ENCODE peak calls at places on chromosomes 16 and 17, in seven cellular contexts. D is B cell, X is cardiac fibroblast, J is uterus, M is GM12865, H is AG10803, A is mesothelial cell of epicardium. E is an unnamed sample.

GRCh38 chr17:43014946-43015519 is 7.2 kb downstream of the VAT1 start:
- DNase-seq in D (no peak), X (no peak), J (no peak), M (no peak), H (no peak), A (no peak), E (no peak)

GRCh38 chr16:27236635-27237228 is 31.8 kb downstream of the NSMCE1 start:
- DNase-seq in D (no peak), X (no peak), J (no peak), M (no peak), H (no peak), A (no peak), E (no peak)

GRCh38 chr17:41836550-41837196 is 641 bp upstream of the NT5C3B start:
- DNase-seq in D (no peak), X (no peak), J (no peak), M (no peak), H (no peak), A (no peak), E (no peak)

GRCh38 chr16:1941924-1942809 is 832 bp downstream of the MSRB1 start:
- DNase-seq in D (no peak), X (peak), J (no peak), M (no peak), H (peak), A (no peak), E (no peak)

GRCh38 chr17:7459961-7460545 is 15.2 kb downstream of the CHRNB1 start:
- DNase-seq in D (no peak), X (no peak), J (no peak), M (no peak), H (no peak), A (no peak), E (no peak)

GRCh38 chr17:410674-411401 is 58.2 kb upstream of the RPH3AL start:
- DNase-seq in D (no peak), X (peak), J (peak), M (peak), H (peak), A (peak), E (no peak)

GRCh38 chr17:43171761-43172487 is 910 bp downstream of the NBR1 start:
- DNase-seq in D (no peak), X (peak), J (no peak), M (peak), H (peak), A (no peak), E (no peak)

GRCh38 chr16:4200000-4200780 is 41.7 kb downstream of the SRL start:
- DNase-seq in D (peak), X (peak), J (peak), M (peak), H (peak), A (peak), E (peak)

GRCh38 chr17:37792787-37793186 is 47.9 kb upstream of the HNF1B start:
- DNase-seq in D (no peak), X (no peak), J (no peak), M (no peak), H (peak), A (no peak), E (no peak)

GRCh38 chr17:14672830-14673229 is 371.9 kb downstream of the HS3ST3B1 start:
- DNase-seq in D (no peak), X (peak), J (no peak), M (no peak), H (peak), A (no peak), E (no peak)

GRCh38 chr16:53082509-53082908 is 27.7 kb downstream of the CHD9 start:
- DNase-seq in D (no peak), X (no peak), J (no peak), M (no peak), H (no peak), A (no peak), E (no peak)

GRCh38 chr16:89922477-89922883 is 662 bp upstream of the TUBB3 start:
- DNase-seq in D (no peak), X (peak), J (peak), M (no peak), H (peak), A (peak), E (no peak)

GRCh38 chr17:54172654-54173316 is 350.1 kb downstream of the KIF2B start:
- DNase-seq in D (no peak), X (peak), J (no peak), M (no peak), H (peak), A (no peak), E (no peak)

GRCh38 chr16:23229714-23230113 is 47.2 kb downstream of the SCNN1G start:
- DNase-seq in D (no peak), X (no peak), J (no peak), M (no peak), H (no peak), A (no peak), E (no peak)

GRCh38 chr17:22518185-22518584 is 825.9 kb downstream of the KCNJ18 start:
- DNase-seq in D (no peak), X (no peak), J (no peak), M (no peak), H (no peak), A (no peak), E (no peak)
- TF ChIP-seq CTCF in D (no peak), X (no peak), J (no peak), M (no peak), H (no peak), A (no peak), E (no peak)

GRCh38 chr16:56519459-56520250 is at the start of gene BBS2:
- DNase-seq in D (peak), X (peak), J (peak), M (peak), H (peak), A (peak), E (peak)
- TF ChIP-seq CTCF in D (no peak), X (no peak), J (peak), M (no peak), H (no peak), A (no peak), E (no peak)

DNA sequence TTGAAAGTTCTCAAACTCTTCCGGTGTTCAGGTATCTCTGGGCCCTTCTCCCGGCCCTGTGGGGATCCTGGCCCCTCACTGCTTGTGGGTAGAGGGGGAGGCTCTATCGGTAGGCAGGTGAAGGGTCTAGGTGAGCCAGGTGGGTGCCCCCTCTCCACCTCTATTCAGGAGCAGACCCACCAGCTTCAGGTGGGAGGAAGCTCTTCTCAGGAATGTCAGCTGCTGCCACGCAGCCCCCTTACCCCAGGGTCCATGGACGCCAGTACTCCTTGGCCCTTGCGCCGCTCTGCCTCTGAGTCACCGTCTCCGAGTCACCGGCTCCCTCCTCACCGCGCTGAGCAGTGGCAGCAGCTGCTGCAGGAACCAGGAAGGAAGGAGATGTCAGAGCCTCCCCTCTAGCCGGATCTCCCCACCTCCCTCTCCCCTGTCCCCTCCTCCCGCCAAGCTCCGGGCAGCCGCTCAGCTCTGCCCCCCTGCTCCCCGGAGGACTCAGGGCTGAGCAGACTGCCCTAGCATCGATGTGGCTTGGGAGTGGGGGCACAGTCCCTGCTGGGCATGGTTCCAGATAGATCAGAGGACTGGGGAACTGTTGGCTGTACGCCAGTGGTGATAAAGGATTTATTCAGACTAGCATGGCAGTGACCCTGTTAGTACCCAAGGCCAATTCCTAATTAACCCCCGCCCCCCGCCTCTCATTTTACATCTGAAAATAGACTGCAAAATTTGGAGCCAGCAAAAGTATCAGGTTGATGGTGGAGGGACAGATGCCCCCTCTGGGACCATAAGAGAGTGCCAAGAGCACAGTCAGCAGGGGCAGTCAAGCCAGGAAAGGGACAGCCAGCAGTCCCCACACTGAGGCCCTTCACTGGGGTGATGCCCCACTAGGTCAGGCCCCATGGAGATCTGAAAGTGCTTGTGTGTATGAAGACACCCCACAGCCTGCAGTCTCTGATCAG is at the start of gene OSBPL7:
- DNase-seq in D (peak), X (peak), J (peak), M (peak), H (peak), A (peak), E (peak)
- TF ChIP-seq CTCF in D (no peak), X (no peak), J (no peak), M (peak), H (peak), A (no peak), E (peak)

GRCh38 chr16:20329392-20330138 is 2.3 kb upstream of the GP2 start:
- DNase-seq in D (no peak), X (no peak), J (no peak), M (no peak), H (no peak), A (no peak), E (no peak)

GRCh38 chr16:20326336-20326735 is 977 bp downstream of the GP2 start:
- DNase-seq in D (no peak), X (no peak), J (no peak), M (no peak), H (no peak), A (no peak), E (no peak)

GRCh38 chr16:20323591-20324117 is 3.7 kb downstream of the GP2 start:
- DNase-seq in D (no peak), X (no peak), J (no peak), M (no peak), H (no peak), A (no peak), E (no peak)

GRCh38 chr16:20325005-20325404 is 2.3 kb downstream of the GP2 start:
- DNase-seq in D (no peak), X (no peak), J (no peak), M (no peak), H (no peak), A (no peak), E (no peak)

DNA sequence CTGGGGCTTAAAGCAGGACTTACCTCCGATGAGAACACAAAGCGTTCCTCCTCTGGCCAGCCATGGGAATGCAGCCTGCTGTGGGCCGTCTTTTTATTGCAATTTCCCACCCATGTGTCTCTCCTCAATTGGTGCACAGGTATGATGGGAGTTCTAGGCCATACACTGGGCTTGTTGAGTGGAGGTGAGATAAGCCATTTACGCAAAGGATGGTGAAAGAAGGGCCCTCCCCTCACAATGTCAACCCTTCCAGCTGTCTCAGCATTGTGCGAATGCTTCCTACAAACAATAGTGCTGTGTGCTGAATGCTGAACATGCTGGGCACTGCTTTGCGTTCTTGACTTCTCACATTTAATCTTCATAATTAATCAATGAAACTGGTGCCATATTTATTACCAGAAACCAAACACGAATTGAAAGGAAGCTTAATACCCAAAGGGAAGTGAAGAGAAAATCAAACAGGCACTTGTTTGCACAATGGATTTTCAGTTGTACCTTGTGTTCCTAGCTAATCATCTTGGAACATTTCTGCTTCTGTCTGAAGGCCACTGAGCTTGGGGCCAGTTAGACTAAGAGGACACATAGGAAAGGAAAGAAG is at the start of gene GP2:
- DNase-seq in D (no peak), X (no peak), J (no peak), M (no peak), H (no peak), A (no peak), E (no peak)
- TF ChIP-seq CTCF in D (no peak), X (no peak), J (no peak), M (no peak), H (no peak), A (no peak), E (no peak)

DNA sequence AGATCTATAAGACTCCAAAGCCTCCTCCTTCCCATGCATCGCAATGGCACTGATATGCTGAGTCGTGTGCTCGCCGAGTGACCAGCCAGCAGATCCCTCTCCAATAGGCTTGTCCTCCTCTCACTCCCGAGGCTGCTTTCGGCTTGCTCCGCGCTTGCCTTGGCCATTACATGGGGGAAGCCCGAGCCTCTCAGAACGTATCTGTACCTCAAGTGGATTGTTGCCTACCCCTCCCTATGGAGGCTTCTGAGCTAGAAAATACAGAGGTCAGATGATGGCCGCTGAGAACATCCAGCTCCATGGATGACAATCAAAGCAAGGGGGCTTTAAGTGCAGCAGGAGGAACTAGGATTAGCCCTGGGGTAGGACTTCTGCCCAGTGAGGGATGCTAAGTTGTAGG is 7.7 kb upstream of the NLRP1 start:
- DNase-seq in D (no peak), X (no peak), J (no peak), M (no peak), H (no peak), A (no peak), E (no peak)
- TF ChIP-seq CTCF in D (no peak), X (no peak), J (no peak), M (no peak), H (no peak), A (no peak), E (no peak)

GRCh38 chr17:79752175-79752574 is 21.4 kb downstream of the ENPP7 start:
- DNase-seq in D (no peak), X (no peak), J (no peak), M (no peak), H (no peak), A (no peak), E (no peak)

GRCh38 chr17:79749156-79749815 is 18.5 kb downstream of the ENPP7 start:
- DNase-seq in D (no peak), X (peak), J (no peak), M (no peak), H (peak), A (no peak), E (no peak)

GRCh38 chr17:79748296-79749099 is 17.8 kb downstream of the ENPP7 start:
- DNase-seq in D (no peak), X (no peak), J (no peak), M (no peak), H (no peak), A (no peak), E (no peak)

GRCh38 chr17:79750650-79751545 is 20.2 kb downstream of the ENPP7 start:
- DNase-seq in D (no peak), X (no peak), J (no peak), M (peak), H (no peak), A (no peak), E (no peak)

GRCh38 chr17:79749958-79750357 is 19.2 kb downstream of the ENPP7 start:
- DNase-seq in D (no peak), X (no peak), J (no peak), M (no peak), H (no peak), A (no peak), E (no peak)
- TF ChIP-seq CTCF in D (no peak), X (no peak), J (no peak), M (no peak), H (no peak), A (no peak), E (no peak)